ENCODE peak calls at places on chromosomes 11 and 22, in nine cellular contexts. O is astrocyte; S is T1000; I is stimulated activated effector memory CD8-positive, alpha-beta T cell treated with anti-CD3 and anti-CD28 coated beads, Interleukin-12 subunit alpha, Interleukin-12 subunit beta, amount 100 ng/mL, for 72 hours; X is sciatic nerve; W is activated CD8-positive, alpha-beta memory T cell treated with anti-CD3 and anti-CD28 coated beads for 48 hours; T is bronchial epithelial cell; U is stimulated activated CD8-positive, alpha-beta memory T cell treated with anti-CD3 and anti-CD28 coated beads, Interleukin-15, amount 100 ng/mL, for 4 hours; E is omental fat pad. Y is an unnamed sample.

GRCh38 chr11:947744-948143 is 22.1 kb downstream of the AP2A2 start:
- DNase-seq in T (no peak), E (no peak), S (no peak), O (no peak), W (no peak), X (no peak), U (no peak), I (no peak), Y (no peak)

GRCh38 chr22:39530692-39531331 is 1.7 kb downstream of the RPS19BP1 start:
- DNase-seq in X (peak), E (no peak), W (no peak), U (no peak), S (no peak), O (no peak), I (no peak), T (peak), Y (no peak)

GRCh38 chr11:85475637-85476517 is 151.3 kb downstream of the DLG2 start:
- DNase-seq in E (no peak), W (no peak), O (no peak), S (no peak), T (no peak), X (no peak), U (no peak), I (no peak), Y (no peak)

GRCh38 chr11:17979770-17980371 is 33.0 kb downstream of the SERGEF start:
- DNase-seq in O (no peak), X (no peak), I (peak), T (peak), E (no peak), W (no peak), U (no peak), S (no peak), Y (no peak)

GRCh38 chr22:48491451-48491941 is 1336.2 kb downstream of the BRD1 start:
- DNase-seq in I (no peak), U (no peak), W (no peak), S (no peak), T (no peak), O (no peak), E (no peak), X (no peak), Y (no peak)

GRCh38 chr11:93059074-93059957 is 89.9 kb downstream of the MTNR1B start:
- DNase-seq in S (no peak), O (peak), T (peak), E (no peak), X (no peak), W (no peak), U (no peak), I (no peak), Y (no peak)

GRCh38 chr22:17716529-17716928 is 57.7 kb downstream of the BID start:
- DNase-seq in W (no peak), X (no peak), I (no peak), E (no peak), O (no peak), U (no peak), S (no peak), T (no peak), Y (no peak)

GRCh38 chr11:130774703-130775102 is 141.6 kb downstream of the SNX19 start:
- DNase-seq in T (no peak), S (no peak), O (no peak), W (no peak), E (no peak), X (no peak), I (no peak), U (no peak), Y (no peak)

GRCh38 chr11:19039409-19039808 is 21.1 kb downstream of the MRGPRX2 start:
- DNase-seq in I (no peak), O (no peak), T (no peak), U (no peak), W (no peak), S (no peak), E (no peak), X (no peak), Y (no peak)

Y was measured in AG04449.